ENCODE peak calls at places on chromosomes 13 and 19, in six cellular contexts. Q is mesenchymal stem cell; L is CD8-positive, alpha-beta T cell; O is body of pancreas; M is thoracic aorta; C is heart right ventricle. B is an unnamed sample.
A peak's percentile ranks its signal among the peaks of the same experiment; 100 is the strongest.

GRCh38 chr19:33114302-33114701 is 17.6 kb upstream of the WDR88 start:
- DNase-seq in Q (no peak), L (no peak), O (peak; percentile 42), M (no peak), C (no peak), B (no peak)

GRCh38 chr19:5170329-5170745 is 170.3 kb downstream of the PTPRS start:
- DNase-seq in Q (no peak), L (peak; percentile 18), O (no peak), M (no peak), C (no peak), B (peak; percentile 58)

GRCh38 chr19:54739587-54740497 is 1.5 kb downstream of the KIR2DL3 start:
- DNase-seq in Q (no peak), L (no peak), O (no peak), M (no peak), C (no peak), B (no peak)

GRCh38 chr13:40444241-40444640 is 222.2 kb downstream of the FOXO1 start:
- DNase-seq in Q (no peak), L (no peak), O (no peak), M (no peak), C (no peak), B (no peak)

GRCh38 chr13:72290962-72291681 is 424.1 kb upstream of the DACH1 start:
- DNase-seq in Q (peak; percentile 38), L (no peak), O (no peak), M (no peak), C (no peak), B (peak; percentile 71)

GRCh38 chr13:34967851-34968562 is 25.9 kb downstream of the NBEA start:
- DNase-seq in Q (no peak), L (no peak), O (no peak), M (no peak), C (no peak), B (no peak)

GRCh38 chr19:21789761-21790160 is 22.4 kb upstream of the ZNF100 start:
- DNase-seq in Q (no peak), L (no peak), O (no peak), M (no peak), C (no peak), B (no peak)

GRCh38 chr13:66977156-66977555 is 253.0 kb downstream of the PCDH9 start:
- DNase-seq in Q (no peak), L (no peak), O (no peak), M (no peak), C (no peak), B (no peak)

GRCh38 chr19:14674764-14675163 is at the start of gene ADGRE3:
- DNase-seq in Q (no peak), L (no peak), O (no peak), M (no peak), C (no peak), B (no peak)

GRCh38 chr13:39766464-39767167 is 111.2 kb downstream of the COG6 start:
- DNase-seq in Q (no peak), L (no peak), O (no peak), M (no peak), C (no peak), B (no peak)

GRCh38 chr13:51681037-51681678 is 96.9 kb downstream of the WDFY2 start:
- DNase-seq in Q (peak; percentile 72), L (no peak), O (no peak), M (no peak), C (no peak), B (no peak)

GRCh38 chr19:53308339-53308811 is 25.2 kb upstream of the ZNF845 start:
- DNase-seq in Q (no peak), L (no peak), O (no peak), M (no peak), C (no peak), B (peak; percentile 40)

GRCh38 chr13:44843403-44843802 is 145.9 kb downstream of the NUFIP1 start:
- DNase-seq in Q (peak; percentile 30), L (no peak), O (no peak), M (no peak), C (no peak), B (no peak)

GRCh38 chr19:11137542-11138384 is 17.8 kb downstream of the SPC24 start:
- DNase-seq in Q (peak; percentile 91), L (no peak), O (peak; percentile 88), M (peak; percentile 63), C (peak; percentile 90), B (peak; percentile 94)

GRCh38 chr19:55601127-55601526 is 1.0 kb downstream of the ZNF524 start:
- DNase-seq in Q (no peak), L (no peak), O (no peak), M (no peak), C (no peak), B (no peak)

GRCh38 chr19:45322311-45322710 is 364 bp downstream of the CKM start:
- DNase-seq in Q (no peak), L (no peak), O (no peak), M (no peak), C (no peak), B (peak; percentile 37)

GRCh38 chr13:65314008-65314407 is 1916.1 kb downstream of the PCDH9 start:
- DNase-seq in Q (no peak), L (no peak), O (no peak), M (no peak), C (no peak), B (no peak)

GRCh38 chr19:28234637-28235036 is 978.3 kb downstream of the UQCRFS1 start:
- DNase-seq in Q (no peak), L (no peak), O (no peak), M (no peak), C (peak; percentile 6), B (no peak)

GRCh38 chr13:50376895-50377575 is 361.8 kb downstream of the KCNRG start:
- DNase-seq in Q (no peak), L (no peak), O (no peak), M (no peak), C (no peak), B (no peak)

GRCh38 chr19:36140289-36141038 is 598 bp downstream of the CAPNS1 start:
- DNase-seq in Q (peak; percentile 59), L (no peak), O (peak; percentile 47), M (no peak), C (peak; percentile 64), B (peak; percentile 73)

GRCh38 chr19:36142496-36142895 is 2.6 kb downstream of the CAPNS1 start:
- DNase-seq in Q (no peak), L (no peak), O (no peak), M (no peak), C (no peak), B (no peak)

GRCh38 chr19:36142046-36142445 is 2.2 kb downstream of the CAPNS1 start:
- DNase-seq in Q (no peak), L (no peak), O (no peak), M (no peak), C (no peak), B (no peak)

GRCh38 chr19:36141039-36141914 is 1.4 kb downstream of the CAPNS1 start:
- DNase-seq in Q (peak; percentile 86), L (peak; percentile 81), O (peak; percentile 86), M (peak; percentile 53), C (peak; percentile 87), B (peak; percentile 83)

GRCh38 chr19:36144624-36145023 is 4.8 kb downstream of the CAPNS1 start:
- DNase-seq in Q (no peak), L (no peak), O (no peak), M (no peak), C (no peak), B (no peak)
- H3K27ac ChIP-seq in Q (no peak overlapping the region), L (no peak overlapping the region), O (no peak overlapping the region), M (no peak overlapping the region), C (no peak overlapping the region), B (no peak overlapping the region)

GRCh38 chr19:1257475-1258160 is 9.2 kb downstream of the MIDN start:
- DNase-seq in Q (no peak), L (no peak), O (no peak), M (no peak), C (no peak), B (no peak)

GRCh38 chr19:1255186-1256161 is 7.1 kb downstream of the MIDN start:
- DNase-seq in Q (no peak), L (no peak), O (no peak), M (no peak), C (no peak), B (no peak)

GRCh38 chr19:1258161-1258492 is 9.7 kb downstream of the MIDN start:
- DNase-seq in Q (no peak), L (no peak), O (no peak), M (no peak), C (no peak), B (no peak)

GRCh38 chr19:1258707-1259205 is 10.4 kb downstream of the MIDN start:
- DNase-seq in Q (no peak), L (no peak), O (no peak), M (no peak), C (no peak), B (no peak)

DNA sequence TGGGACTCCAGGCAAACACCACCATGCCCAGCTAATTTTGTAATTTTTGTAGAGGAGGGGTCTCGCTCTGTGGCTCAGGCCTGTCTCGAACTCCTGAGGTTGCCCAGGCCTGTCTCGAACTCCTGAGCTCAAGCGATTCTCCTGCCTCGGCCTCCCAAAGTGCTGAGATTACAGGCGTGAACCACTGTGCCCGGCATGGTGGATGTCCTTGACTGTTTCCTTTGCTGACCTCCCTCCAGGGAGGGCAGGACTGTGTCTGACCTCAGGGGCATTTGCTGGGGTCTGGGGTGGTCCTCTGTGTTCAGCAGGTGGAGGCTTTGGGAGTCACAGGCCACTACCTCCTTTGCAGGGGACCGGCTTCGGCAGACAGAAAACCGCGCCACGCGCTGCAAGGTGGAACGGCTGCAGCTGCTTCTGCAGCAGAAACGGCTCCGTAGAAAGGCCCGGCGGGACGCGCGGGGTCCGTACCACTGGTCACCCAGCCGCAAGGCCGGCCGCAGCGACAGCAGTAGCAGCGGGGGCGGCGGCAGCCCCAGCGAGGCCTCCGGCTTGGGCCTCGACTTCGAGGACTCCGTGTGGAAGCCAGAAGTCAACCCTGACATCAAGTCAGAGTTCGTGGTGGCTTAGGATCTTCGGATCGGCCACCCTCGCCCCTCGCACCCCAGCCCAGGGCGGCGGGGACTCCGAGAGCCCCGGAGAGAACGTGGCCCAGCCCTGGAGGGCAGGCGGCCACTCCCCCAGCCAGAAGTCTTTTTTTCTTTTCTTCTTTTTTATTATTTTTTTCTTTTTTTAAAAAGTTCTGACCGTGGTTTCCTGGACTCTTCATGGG is 8.5 kb downstream of the MIDN start:
- DNase-seq in Q (no peak), L (no peak), O (no peak), M (no peak), C (no peak), B (no peak)
- H3K4me1 ChIP-seq in Q (peaks cover 73% of the 10 kb centered on the region), L (peaks cover 80% of the 10 kb centered on the region), O (peaks cover 94% of the 10 kb centered on the region), M (peaks cover 77% of the 10 kb centered on the region), C (peaks cover 93% of the 10 kb centered on the region), B (peaks cover 11% of the 10 kb centered on the region)

GRCh38 chr13:33185853-33186252 is 99.7 kb downstream of the STARD13 start:
- DNase-seq in Q (peak; percentile 49), L (no peak), O (no peak), M (no peak), C (no peak), B (no peak)
- H3K4me3 ChIP-seq in Q (no peak overlapping the region), L (no peak overlapping the region), O (no peak overlapping the region), M (peak overlapping the region; percentile 24), C (no peak overlapping the region), B (no peak overlapping the region)

DNA sequence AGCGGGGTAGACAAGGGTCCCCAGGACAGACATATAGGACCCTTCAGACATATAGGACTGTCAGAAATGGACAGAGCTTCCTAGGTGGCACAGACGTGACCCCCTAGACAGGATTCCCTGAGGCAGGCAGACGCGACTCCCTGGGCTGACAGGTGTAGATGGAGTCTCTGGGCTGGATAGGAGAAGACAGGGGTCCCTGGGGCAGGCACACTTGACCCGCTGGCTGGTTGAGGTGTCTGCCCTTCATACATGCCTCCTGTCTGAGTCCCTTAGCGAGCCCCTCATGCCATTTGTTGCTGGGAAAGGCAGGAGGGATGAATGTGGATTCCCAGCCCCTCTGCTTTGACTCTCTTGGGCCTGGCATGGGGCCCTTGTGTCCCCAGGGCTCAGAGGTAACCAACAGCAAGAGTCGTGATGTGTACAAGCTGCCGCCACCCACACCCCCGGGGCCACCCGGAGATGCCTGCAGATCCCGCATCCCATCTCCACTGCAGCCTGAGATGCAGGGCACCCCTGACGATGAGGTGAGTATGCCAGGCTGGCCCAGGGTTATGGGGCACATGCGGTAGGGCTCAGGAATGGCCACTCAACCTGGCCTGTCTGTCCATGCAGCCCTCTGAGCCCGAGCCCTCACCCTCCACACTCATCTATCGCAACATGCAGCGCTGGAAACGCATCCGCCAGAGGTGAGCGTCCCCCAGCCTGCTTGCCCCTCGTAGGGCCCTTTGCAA is 3.0 kb downstream of the HSPB6 start:
- DNase-seq in Q (no peak), L (no peak), O (peak; percentile 12), M (no peak), C (no peak), B (no peak)
- H3K27ac ChIP-seq in Q (no peak overlapping the region), L (no peak overlapping the region), O (no peak overlapping the region), M (no peak overlapping the region), C (peak overlapping the region; percentile 99), B (no peak overlapping the region)